ENCODE peak calls at places on chromosomes 2 and 18, in eight cellular contexts. S, M, Z, N, F, G, E and R are unnamed samples.
A peak's percentile ranks its signal among the peaks of the same experiment; 100 is the strongest.

GRCh38 chr2:204880928-204881327 is 335.7 kb downstream of the PARD3B start:
- DNase-seq in S (no peak), M (no peak), Z (no peak), N (no peak), F (no peak), G (no peak), E (no peak), R (no peak)

GRCh38 chr18:35267809-35268208 is 22.2 kb downstream of the ZSCAN30 start:
- DNase-seq in S (peak; percentile 31), M (peak; percentile 64), Z (no peak), N (peak; percentile 52), F (no peak), G (peak; percentile 11), E (no peak), R (no peak)

GRCh38 chr2:201237486-201238241 is 22.7 kb upstream of the CASP8 start:
- DNase-seq in S (no peak), M (no peak), Z (no peak), N (no peak), F (no peak), G (no peak), E (no peak), R (no peak)

GRCh38 chr2:61962095-61962984 is 56.9 kb downstream of the COMMD1 start:
- DNase-seq in S (no peak), M (no peak), Z (peak; percentile 24), N (no peak), F (no peak), G (no peak), E (no peak), R (no peak)

GRCh38 chr2:172328103-172328835 is 99.1 kb upstream of the ITGA6 start:
- DNase-seq in S (no peak), M (no peak), Z (no peak), N (no peak), F (no peak), G (no peak), E (no peak), R (no peak)

GRCh38 chr18:74598350-74599001 is 806 bp downstream of the ZNF407 start:
- DNase-seq in S (peak; percentile 55), M (peak; percentile 91), Z (peak; percentile 59), N (peak; percentile 80), F (peak; percentile 37), G (peak; percentile 81), E (peak; percentile 28), R (peak; percentile 83)

GRCh38 chr18:62070306-62070705 is 116.5 kb downstream of the PIGN start:
- DNase-seq in S (no peak), M (no peak), Z (peak; percentile 37), N (no peak), F (no peak), G (no peak), E (no peak), R (no peak)

GRCh38 chr18:57909620-57910019 is 106.5 kb upstream of the ATP8B1 start:
- DNase-seq in S (no peak), M (no peak), Z (peak; percentile 40), N (no peak), F (no peak), G (no peak), E (no peak), R (no peak)

GRCh38 chr2:46825958-46826897 is 89.4 kb downstream of the MCFD2 start:
- DNase-seq in S (no peak), M (no peak), Z (peak; percentile 10), N (peak; percentile 6), F (no peak), G (no peak), E (no peak), R (no peak)

GRCh38 chr18:24027156-24027555 is 12.6 kb downstream of the TTC39C start:
- DNase-seq in S (no peak), M (no peak), Z (peak; percentile 94), N (no peak), F (no peak), G (no peak), E (no peak), R (no peak)

GRCh38 chr18:30057398-30057797 is 985.1 kb downstream of the DSC3 start:
- DNase-seq in S (no peak), M (no peak), Z (no peak), N (no peak), F (no peak), G (no peak), E (no peak), R (no peak)

GRCh38 chr2:177604291-177605065 is 211.9 kb downstream of the AGPS start:
- DNase-seq in S (no peak), M (peak; percentile 82), Z (peak; percentile 68), N (no peak), F (no peak), G (no peak), E (peak; percentile 50), R (peak; percentile 56)

GRCh38 chr2:38997784-38998183 is 108.1 kb downstream of the ARHGEF33 start:
- DNase-seq in S (no peak), M (peak; percentile 19), Z (peak; percentile 98), N (no peak), F (no peak), G (no peak), E (no peak), R (no peak)

GRCh38 chr2:8623958-8624591 is 57.8 kb upstream of the ID2 start:
- DNase-seq in S (peak; percentile 55), M (no peak), Z (no peak), N (peak; percentile 20), F (no peak), G (no peak), E (no peak), R (peak; percentile 55)

GRCh38 chr2:45928946-45929345 is 277.5 kb downstream of the PRKCE start:
- DNase-seq in S (no peak), M (no peak), Z (no peak), N (no peak), F (no peak), G (no peak), E (no peak), R (no peak)

GRCh38 chr2:161170917-161171594 is 10.8 kb downstream of the TANK start:
- DNase-seq in S (no peak), M (no peak), Z (peak; percentile 29), N (no peak), F (no peak), G (no peak), E (no peak), R (no peak)

GRCh38 chr2:217162533-217162932 is 302.7 kb upstream of the TNP1 start:
- DNase-seq in S (no peak), M (peak; percentile 34), Z (peak; percentile 98), N (no peak), F (no peak), G (peak; percentile 61), E (no peak), R (no peak)

GRCh38 chr2:207993141-207993763 is 32.1 kb downstream of the PLEKHM3 start:
- DNase-seq in S (no peak), M (no peak), Z (peak; percentile 76), N (no peak), F (no peak), G (no peak), E (no peak), R (no peak)